ENCODE peak calls at places on chromosome 17, in five cellular contexts. N is stomach, K is IMR-90, L is HepG2, A is adrenal gland. V is an unnamed sample.

GRCh38 chr17:29251969-29252866 is 5.6 kb downstream of the CRYBA1 start:
- DNase-seq in N (no peak), K (peak; percentile 50), L (no peak), A (no peak), V (no peak)

GRCh38 chr17:8160741-8161221 is 2.0 kb downstream of the VAMP2 start:
- DNase-seq in N (no peak), K (no peak), L (no peak), A (no peak), V (peak; percentile 17)

GRCh38 chr17:34121311-34121710 is 133.8 kb upstream of the CCL2 start:
- DNase-seq in N (no peak), K (no peak), L (no peak), A (no peak), V (no peak)

GRCh38 chr17:73013816-73014663 is 78.4 kb downstream of the SLC39A11 start:
- DNase-seq in N (no peak), K (peak; percentile 24), L (no peak), A (no peak), V (no peak)

GRCh38 chr17:50268632-50269287 is 5.5 kb upstream of the TMEM92 start:
- DNase-seq in N (peak; percentile 10), K (peak; percentile 51), L (no peak), A (no peak), V (no peak)

GRCh38 chr17:38547439-38547838 is 58.3 kb downstream of the SRCIN1 start:
- DNase-seq in N (no peak), K (no peak), L (no peak), A (no peak), V (no peak)

GRCh38 chr17:80941743-80942211 is 49.9 kb upstream of the CHMP6 start:
- DNase-seq in N (no peak), K (peak; percentile 47), L (no peak), A (no peak), V (peak; percentile 32)

GRCh38 chr17:31490991-31491793 is 99.7 kb downstream of the RAB11FIP4 start:
- DNase-seq in N (no peak), K (no peak), L (no peak), A (no peak), V (no peak)

GRCh38 chr17:41369023-41369422 is 590 bp downstream of the KRT33B start:
- DNase-seq in N (no peak), K (no peak), L (no peak), A (no peak), V (no peak)

GRCh38 chr17:6530324-6530920 is 25.9 kb downstream of the PITPNM3 start:
- DNase-seq in N (no peak), K (no peak), L (no peak), A (no peak), V (no peak)

GRCh38 chr17:61815863-61816523 is 47.3 kb downstream of the BRIP1 start:
- DNase-seq in N (no peak), K (no peak), L (no peak), A (no peak), V (no peak)

GRCh38 chr17:79835953-79836951 is 3.0 kb downstream of the CBX4 start:
- DNase-seq in N (peak; percentile 90), K (peak; percentile 19), L (no peak), A (peak; percentile 70), V (peak; percentile 40)

DNA sequence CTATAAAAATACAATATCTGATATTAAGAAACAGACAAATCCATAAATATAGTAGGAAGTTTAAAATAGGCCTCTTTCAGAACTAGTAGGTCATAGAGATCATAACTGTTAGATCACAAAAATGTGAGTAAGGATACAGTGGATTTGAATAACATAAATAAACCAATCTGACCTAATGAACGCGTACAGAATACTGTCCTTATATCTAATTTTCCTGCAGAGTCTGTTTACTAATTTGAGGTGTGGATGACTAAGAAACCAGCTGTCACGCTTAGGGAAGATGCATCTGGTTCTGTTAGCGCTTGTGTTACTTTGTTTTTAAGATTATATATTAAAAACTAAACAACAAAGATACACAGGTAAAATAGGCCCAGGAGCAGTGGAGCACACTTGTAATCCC is 14.8 kb downstream of the CPD start:
- DNase-seq in N (no peak), K (peak; percentile 29), L (no peak), A (no peak), V (no peak)
- H3K27ac ChIP-seq in N (peak overlapping the region; percentile 46), K (no peak overlapping the region), L (no peak overlapping the region), A (no peak overlapping the region), V (no peak overlapping the region)

DNA sequence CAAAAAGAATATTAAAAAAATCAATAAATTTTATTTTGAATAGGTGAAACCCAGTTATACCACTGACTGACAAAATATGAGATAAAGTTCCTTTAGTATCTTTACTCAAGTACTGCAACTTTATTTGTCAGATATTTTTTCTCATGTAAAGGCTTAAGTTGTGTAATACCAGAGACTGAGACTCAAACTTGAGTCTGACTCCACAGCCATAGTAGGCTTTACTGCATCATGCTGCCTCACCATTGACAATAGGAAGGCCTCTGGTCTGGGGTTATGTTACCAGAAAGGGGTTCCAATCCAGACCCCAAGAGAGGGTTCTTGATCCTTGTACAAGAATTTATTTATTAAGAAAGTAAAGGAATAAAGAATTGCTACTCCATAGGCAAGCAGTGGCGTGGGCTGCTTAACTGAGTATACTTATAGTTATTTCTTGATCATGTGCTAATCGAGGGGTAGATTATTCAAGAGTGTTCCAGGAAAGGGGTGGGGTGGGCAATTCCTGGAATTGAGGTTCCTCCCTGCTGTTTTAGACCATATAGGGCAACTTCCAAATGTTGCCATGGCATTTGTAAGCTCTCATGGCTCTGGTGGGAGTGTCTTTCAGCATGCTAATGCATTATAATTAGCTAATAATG is 187.4 kb upstream of the WSB1 start:
- DNase-seq in N (no peak), K (no peak), L (no peak), A (no peak), V (no peak)
- TF ChIP-seq POLR2A in N (no peak), K (no peak), L (no peak), A (no peak), V (no peak)

GRCh38 chr17:39677072-39677471 is 8.8 kb downstream of the PNMT start:
- DNase-seq in N (no peak), K (no peak), L (no peak), A (no peak), V (no peak)
- H3K4me1 ChIP-seq in N (peaks cover 66% of the 10 kb centered on the region), K (peaks cover 7% of the 10 kb centered on the region), L (peaks cover 73% of the 10 kb centered on the region), A (no peaks in the 10 kb centered on the region), V (peaks cover 49% of the 10 kb centered on the region)

DNA sequence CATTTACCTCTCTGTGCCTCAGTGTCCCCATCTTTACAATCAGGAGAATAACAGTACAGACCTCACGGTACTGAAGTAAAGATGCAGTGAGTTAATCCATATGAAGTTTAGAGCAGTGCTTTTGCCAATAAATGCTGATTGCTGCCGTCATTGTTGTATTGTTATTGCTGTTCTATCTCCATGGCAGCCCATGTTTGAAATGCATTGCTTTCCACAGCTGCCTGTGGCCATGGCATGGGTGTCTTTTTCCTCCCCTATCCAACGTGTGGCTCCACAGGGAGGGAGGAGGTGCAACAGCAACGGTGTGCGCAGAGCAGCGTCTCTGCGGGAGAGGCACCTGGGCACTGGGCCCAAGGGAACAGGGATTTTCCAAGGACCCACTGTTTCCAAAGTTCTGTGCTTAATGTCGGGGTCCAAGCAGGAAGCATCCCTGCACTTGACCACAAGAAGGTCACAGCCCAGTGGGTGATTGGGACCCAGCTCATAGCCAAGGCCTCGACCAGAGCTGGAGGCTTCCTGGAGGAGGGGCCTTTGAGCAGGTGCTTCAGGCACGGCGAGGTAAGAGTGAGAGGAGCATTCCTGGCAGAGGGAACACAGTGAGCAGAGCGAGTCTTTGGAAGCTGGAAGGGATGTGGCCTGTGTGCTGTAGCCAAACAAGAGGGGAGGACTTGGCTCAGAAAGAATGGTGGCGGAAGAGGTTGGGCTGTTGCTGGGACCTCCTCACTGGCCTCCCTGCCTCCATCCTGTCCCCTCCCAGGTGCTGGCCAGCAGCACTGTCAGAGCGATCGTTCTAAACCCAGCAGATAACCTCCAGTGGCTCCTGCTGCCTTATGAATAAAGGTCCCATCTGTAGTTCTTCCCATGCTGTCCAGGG is 3.9 kb downstream of the RAI1 start:
- DNase-seq in N (peak; percentile 62), K (peak; percentile 66), L (no peak), A (no peak), V (no peak)
- H3K27ac ChIP-seq in N (peak overlapping the region; percentile 76), K (peak overlapping the region; percentile 89), L (peak overlapping the region; percentile 1), A (peak overlapping the region; percentile 83), V (no peak overlapping the region)

V was measured in heart left ventricle.